ENCODE peak calls at places on chromosomes 3 and 15, in five cellular contexts. Q is neuronal stem cell, K is iPS-NIHi11, X is uterus, V is RPMI7951. S is an unnamed sample.

GRCh38 chr3:124800511-124801374 is 70.5 kb downstream of the UMPS start:
- DNase-seq in Q (no peak), K (no peak), X (peak), V (peak), S (peak)

GRCh38 chr3:29426302-29427226 is 145.7 kb downstream of the RBMS3 start:
- DNase-seq in Q (no peak), K (no peak), X (no peak), V (no peak), S (no peak)

GRCh38 chr3:85525264-85525663 is 566.5 kb downstream of the CADM2 start:
- DNase-seq in Q (no peak), K (no peak), X (no peak), V (no peak), S (no peak)

GRCh38 chr3:14879161-14879888 is 60.6 kb downstream of the FGD5 start:
- DNase-seq in Q (no peak), K (no peak), X (no peak), V (peak), S (no peak)

GRCh38 chr3:65597225-65597951 is 441.3 kb downstream of the MAGI1 start:
- DNase-seq in Q (peak), K (peak), X (no peak), V (peak), S (peak)

GRCh38 chr3:126003447-126004190 is 34.6 kb downstream of the ROPN1B start:
- DNase-seq in Q (no peak), K (no peak), X (no peak), V (no peak), S (no peak)

GRCh38 chr15:100879461-100880138 is at the start of gene ALDH1A3:
- DNase-seq in Q (no peak), K (peak), X (peak), V (peak), S (no peak)

GRCh38 chr3:67362686-67363085 is 291.7 kb downstream of the SUCLG2 start:
- DNase-seq in Q (no peak), K (peak), X (no peak), V (no peak), S (no peak)

GRCh38 chr3:58021072-58021959 is 13.1 kb downstream of the FLNB start:
- DNase-seq in Q (no peak), K (peak), X (no peak), V (no peak), S (no peak)

GRCh38 chr3:3160826-3161225 is 18.7 kb downstream of the CRBN start:
- DNase-seq in Q (no peak), K (no peak), X (no peak), V (no peak), S (no peak)

GRCh38 chr15:72599855-72600464 is 54.5 kb upstream of the GOLGA6B start:
- DNase-seq in Q (no peak), K (peak), X (no peak), V (peak), S (no peak)

GRCh38 chr15:37485056-37485455 is 384.7 kb upstream of the MEIS2 start:
- DNase-seq in Q (no peak), K (no peak), X (no peak), V (no peak), S (no peak)

GRCh38 chr3:159978353-159978752 is 10.3 kb upstream of the IL12A start:
- DNase-seq in Q (no peak), K (no peak), X (no peak), V (peak), S (no peak)

GRCh38 chr3:51099794-51100542 is 285.1 kb upstream of the MANF start:
- DNase-seq in Q (peak), K (peak), X (no peak), V (peak), S (no peak)

GRCh38 chr15:65067645-65068416 is at the start of gene RASL12:
- DNase-seq in Q (no peak), K (peak), X (peak), V (no peak), S (no peak)

GRCh38 chr15:90259524-90259923 is 5.9 kb upstream of the NGRN start:
- DNase-seq in Q (no peak), K (no peak), X (no peak), V (no peak), S (no peak)

GRCh38 chr3:188197388-188197847 is 43.5 kb downstream of the LPP start:
- DNase-seq in Q (no peak), K (no peak), X (no peak), V (peak), S (no peak)

GRCh38 chr3:14170569-14171159 is 7.7 kb downstream of the XPC start:
- DNase-seq in Q (no peak), K (no peak), X (no peak), V (peak), S (no peak)

GRCh38 chr3:134642445-134643149 is 8.2 kb downstream of the KY start:
- DNase-seq in Q (no peak), K (no peak), X (no peak), V (no peak), S (no peak)

GRCh38 chr3:185760091-185760490 is 64.8 kb downstream of the IGF2BP2 start:
- DNase-seq in Q (no peak), K (no peak), X (no peak), V (no peak), S (no peak)

GRCh38 chr3:105676621-105677300 is 192.1 kb downstream of the CBLB start:
- DNase-seq in Q (no peak), K (no peak), X (no peak), V (no peak), S (no peak)

GRCh38 chr15:61041886-61042285 is 187.2 kb downstream of the RORA start:
- DNase-seq in Q (no peak), K (no peak), X (no peak), V (no peak), S (no peak)

GRCh38 chr3:153338487-153338886 is 176.5 kb downstream of the RAP2B start:
- DNase-seq in Q (no peak), K (no peak), X (no peak), V (peak), S (no peak)

GRCh38 chr15:51184637-51185036 is 89.9 kb upstream of the TNFAIP8L3 start:
- DNase-seq in Q (no peak), K (no peak), X (no peak), V (no peak), S (no peak)

GRCh38 chr3:157104928-157105652 is 54.9 kb downstream of the CCNL1 start:
- DNase-seq in Q (no peak), K (peak), X (no peak), V (no peak), S (no peak)

GRCh38 chr15:90449206-90449735 is 61.2 kb downstream of the IQGAP1 start:
- DNase-seq in Q (no peak), K (no peak), X (no peak), V (peak), S (no peak)

GRCh38 chr3:197495059-197495455 is 60.7 kb downstream of the BDH1 start:
- DNase-seq in Q (no peak), K (no peak), X (no peak), V (no peak), S (no peak)

GRCh38 chr15:100835626-100836025 is 44.0 kb upstream of the ALDH1A3 start:
- DNase-seq in Q (no peak), K (no peak), X (no peak), V (no peak), S (no peak)

GRCh38 chr3:186166491-186167288 is 57.8 kb upstream of the ETV5 start:
- DNase-seq in Q (no peak), K (no peak), X (no peak), V (no peak), S (peak)

GRCh38 chr15:100022426-100022825 is 289.2 kb upstream of the LYSMD4 start:
- DNase-seq in Q (no peak), K (no peak), X (peak), V (no peak), S (no peak)

GRCh38 chr15:73694419-73694818 is 10.2 kb downstream of the CD276 start:
- DNase-seq in Q (no peak), K (no peak), X (no peak), V (peak), S (no peak)

GRCh38 chr15:40291088-40291574 is 8.3 kb upstream of the ANKRD63 start:
- DNase-seq in Q (peak), K (peak), X (peak), V (peak), S (no peak)

GRCh38 chr3:159830523-159831151 is 158.0 kb upstream of the IL12A start:
- DNase-seq in Q (no peak), K (no peak), X (no peak), V (peak), S (no peak)

GRCh38 chr3:39850707-39851014 is 41.3 kb downstream of the MYRIP start:
- DNase-seq in Q (no peak), K (no peak), X (no peak), V (no peak), S (no peak)

GRCh38 chr3:60737633-60738399 is 513.4 kb downstream of the FHIT start:
- DNase-seq in Q (no peak), K (no peak), X (no peak), V (no peak), S (no peak)

GRCh38 chr3:177977381-177978158 is 558.7 kb upstream of the KCNMB2 start:
- DNase-seq in Q (no peak), K (no peak), X (no peak), V (peak), S (no peak)